ENCODE peak calls at places on chromosomes 2 and 18, in five cellular contexts. W is stimulated activated CD4-positive, alpha-beta T cell treated with anti-CD3 and anti-CD28 coated beads, Interleukin-1b, Interleukin-23, amount 100 ng/mL, for 48 hours; Y is amniotic epithelial cell; Q is K562; U is activated CD8-positive, alpha-beta memory T cell treated with anti-CD3 and anti-CD28 coated beads, Interleukin-2, amount 50 U/mL, for 48 hours. F is an unnamed sample.

GRCh38 chr18:69664399-69664798 is 263.7 kb downstream of the DOK6 start:
- DNase-seq in W (no peak), Y (peak), Q (no peak), U (no peak), F (no peak)

GRCh38 chr2:11732587-11732986 is 13.8 kb upstream of the LPIN1 start:
- DNase-seq in W (no peak), Y (no peak), Q (no peak), U (no peak), F (no peak)

GRCh38 chr2:44927979-44928659 is 13.4 kb upstream of the SIX3 start:
- DNase-seq in W (no peak), Y (no peak), Q (no peak), U (no peak), F (no peak)

GRCh38 chr2:217943379-217944321 is 59.1 kb downstream of the TNS1 start:
- DNase-seq in W (no peak), Y (peak), Q (peak), U (no peak), F (peak)

GRCh38 chr2:201260302-201260800 is at the start of gene CASP8:
- DNase-seq in W (peak), Y (peak), Q (no peak), U (peak), F (peak)

GRCh38 chr2:234536218-234536989 is 39.5 kb upstream of the ARL4C start:
- DNase-seq in W (no peak), Y (no peak), Q (no peak), U (no peak), F (no peak)

GRCh38 chr2:10863837-10864236 is 47.9 kb upstream of the KCNF1 start:
- DNase-seq in W (no peak), Y (no peak), Q (no peak), U (no peak), F (no peak)

GRCh38 chr18:58541789-58542425 is 87.0 kb downstream of the ALPK2 start:
- DNase-seq in W (peak), Y (peak), Q (no peak), U (no peak), F (peak)

GRCh38 chr2:150042844-150043503 is 444.5 kb downstream of the RND3 start:
- DNase-seq in W (no peak), Y (no peak), Q (no peak), U (no peak), F (no peak)

GRCh38 chr2:84495539-84496146 is 20.7 kb upstream of the DNAH6 start:
- DNase-seq in W (peak), Y (peak), Q (peak), U (no peak), F (peak)

GRCh38 chr18:2413352-2413751 is 158.0 kb downstream of the METTL4 start:
- DNase-seq in W (no peak), Y (no peak), Q (no peak), U (no peak), F (no peak)

GRCh38 chr2:109727929-109728447 is 66.1 kb upstream of the RGPD5 start:
- DNase-seq in W (no peak), Y (no peak), Q (no peak), U (peak), F (no peak)

GRCh38 chr18:45026162-45026561 is 345.5 kb downstream of the SETBP1 start:
- DNase-seq in W (no peak), Y (no peak), Q (no peak), U (no peak), F (no peak)

GRCh38 chr2:36511858-36512630 is 85.9 kb downstream of the FEZ2 start:
- DNase-seq in W (no peak), Y (peak), Q (peak), U (no peak), F (no peak)

GRCh38 chr18:32911660-32912284 is 138.9 kb upstream of the KLHL14 start:
- DNase-seq in W (no peak), Y (peak), Q (no peak), U (no peak), F (peak)

GRCh38 chr2:184597571-184597980 is 753 bp upstream of the ZNF804A start:
- DNase-seq in W (no peak), Y (peak), Q (no peak), U (no peak), F (peak)

GRCh38 chr2:229815858-229816257 is 101.5 kb upstream of the DNER start:
- DNase-seq in W (no peak), Y (peak), Q (no peak), U (no peak), F (peak)

GRCh38 chr2:41906325-41906700 is 141.5 kb upstream of the PKDCC start:
- DNase-seq in W (no peak), Y (no peak), Q (no peak), U (no peak), F (peak)

GRCh38 chr2:169895294-169895985 is 68.2 kb downstream of the UBR3 start:
- DNase-seq in W (no peak), Y (peak), Q (no peak), U (no peak), F (peak)

GRCh38 chr2:120346667-120347358 is 877 bp downstream of the INHBB start:
- DNase-seq in W (no peak), Y (peak), Q (no peak), U (peak), F (peak)

GRCh38 chr2:73268831-73269685 is 15.2 kb downstream of the FBXO41 start:
- DNase-seq in W (peak), Y (peak), Q (no peak), U (peak), F (peak)

GRCh38 chr2:42008241-42008911 is 39.4 kb upstream of the PKDCC start:
- DNase-seq in W (no peak), Y (peak), Q (no peak), U (no peak), F (peak)

GRCh38 chr2:133377021-133377481 is 191.2 kb downstream of the NCKAP5 start:
- DNase-seq in W (no peak), Y (peak), Q (no peak), U (no peak), F (peak)

F was measured in choroid plexus epithelial cell.